ENCODE peak calls at places on chromosomes 5 and 9, in nine cellular contexts. B, G, A, P, D, W, N, U and R are unnamed samples.
A peak's percentile ranks its signal among the peaks of the same experiment; 100 is the strongest.

GRCh38 chr5:74035521-74035937 is 409.5 kb downstream of the ARHGEF28 start:
- DNase-seq in U (peak; percentile 69), N (peak; percentile 56), A (peak; percentile 80), D (peak; percentile 43), B (no peak), P (no peak), W (peak; percentile 46), G (peak; percentile 62), R (no peak)

GRCh38 chr5:160159991-160160826 is 41.0 kb upstream of the PWWP2A start:
- DNase-seq in N (no peak), G (peak; percentile 37), A (no peak), B (no peak), P (no peak), D (no peak), U (peak; percentile 19), W (peak; percentile 91), R (no peak)

GRCh38 chr9:133950206-133950915 is 41.8 kb downstream of the VAV2 start:
- DNase-seq in G (no peak), D (no peak), N (peak; percentile 16), W (no peak), B (no peak), P (peak; percentile 15), A (no peak), U (peak; percentile 49), R (no peak)

GRCh38 chr5:73286891-73287290 is 113.9 kb downstream of the TMEM174 start:
- DNase-seq in A (peak; percentile 42), B (no peak), G (no peak), W (no peak), N (no peak), P (no peak), U (peak; percentile 18), D (no peak), R (no peak)

GRCh38 chr5:95940758-95941682 is 20.6 kb downstream of the ELL2 start:
- DNase-seq in N (no peak), D (no peak), U (no peak), B (no peak), G (no peak), A (no peak), P (no peak), W (peak; percentile 37), R (no peak)

GRCh38 chr5:152505442-152506042 is 100.5 kb upstream of the NMUR2 start:
- DNase-seq in G (peak; percentile 82), U (peak; percentile 27), D (peak; percentile 24), N (peak; percentile 30), B (no peak), W (peak; percentile 56), P (peak; percentile 17), A (peak; percentile 45), R (no peak)

GRCh38 chr9:111926421-111926875 is 29.8 kb downstream of the UGCG start:
- DNase-seq in U (peak; percentile 70), A (no peak), G (no peak), B (peak; percentile 50), N (peak; percentile 74), P (no peak), D (no peak), W (no peak), R (no peak)

GRCh38 chr9:90970603-90971002 is 169.0 kb downstream of the SYK start:
- DNase-seq in P (no peak), N (no peak), A (no peak), U (peak; percentile 49), G (no peak), B (no peak), D (no peak), W (no peak), R (no peak)

GRCh38 chr5:9105851-9106250 is 440.0 kb downstream of the SEMA5A start:
- DNase-seq in D (no peak), G (no peak), U (peak; percentile 55), P (no peak), W (no peak), N (no peak), B (no peak), A (no peak), R (no peak)

GRCh38 chr5:132086277-132086794 is 12.7 kb downstream of the CSF2 start:
- DNase-seq in N (peak; percentile 93), U (peak; percentile 98), G (peak; percentile 63), A (peak; percentile 97), P (no peak), D (peak; percentile 93), B (no peak), W (no peak), R (no peak)

GRCh38 chr5:107925195-107925594 is 254.5 kb upstream of the EFNA5 start:
- DNase-seq in D (no peak), N (no peak), G (no peak), W (no peak), U (no peak), B (no peak), A (no peak), P (no peak), R (no peak)

GRCh38 chr9:93451762-93452709 is 551 bp downstream of the FAM120A start:
- DNase-seq in N (no peak), A (peak; percentile 32), G (peak; percentile 69), D (peak; percentile 18), P (peak; percentile 54), U (peak; percentile 33), B (no peak), W (peak; percentile 46), R (no peak)

GRCh38 chr9:124242331-124243194 is 15.2 kb upstream of the NEK6 start:
- DNase-seq in B (no peak), A (peak; percentile 39), D (no peak), U (peak; percentile 59), W (peak; percentile 59), G (peak; percentile 44), N (no peak), P (no peak), R (no peak)

DNA sequence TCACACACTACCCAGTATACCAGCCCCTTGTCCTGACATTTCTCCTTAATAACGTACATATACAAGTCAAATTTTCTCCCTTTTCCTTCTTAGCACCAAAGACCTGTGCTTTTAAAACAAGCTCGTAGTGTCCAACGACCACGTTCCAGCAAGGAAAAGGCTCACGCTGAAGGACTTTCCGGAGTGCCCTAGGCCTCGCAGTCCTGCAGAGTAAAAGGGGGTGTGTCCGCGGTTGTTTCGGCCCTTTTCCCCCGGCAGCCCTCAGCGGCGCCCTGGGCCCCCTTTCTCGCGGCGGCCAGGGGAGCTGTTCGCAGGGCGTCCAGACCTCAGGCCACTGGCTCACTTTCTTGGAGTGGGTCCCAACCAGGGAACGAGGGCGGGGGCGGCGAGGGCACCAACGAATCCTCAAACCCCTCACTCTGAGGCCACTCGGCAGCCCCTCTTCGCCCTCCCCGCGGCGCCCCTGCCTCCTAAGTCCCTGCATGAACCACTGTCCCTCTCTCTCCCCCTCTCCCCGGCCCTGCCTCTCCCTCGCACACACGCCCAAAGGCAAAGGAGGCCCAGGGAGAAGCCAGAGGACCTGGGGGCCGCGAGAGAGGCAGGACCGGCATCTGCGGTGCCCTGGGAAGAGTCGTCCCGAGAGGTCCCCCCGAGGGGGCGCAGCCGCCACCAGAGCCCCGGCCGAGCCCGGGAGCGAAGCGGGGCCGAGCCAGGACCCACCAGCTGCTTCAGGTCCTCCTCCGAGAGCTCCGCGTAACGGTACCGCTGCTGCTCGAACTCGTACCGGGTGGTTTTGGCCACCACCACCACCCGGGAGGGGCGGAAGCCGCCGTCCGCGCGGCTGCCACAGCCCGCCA is 718 bp downstream of the NADK2 start:
- DNase-seq in N (no peak), A (peak; percentile 59), U (peak; percentile 59), W (peak; percentile 69), D (peak; percentile 55), P (peak; percentile 61), G (peak; percentile 87), B (no peak), R (peak; percentile 87)
- TF ChIP-seq CTCF in N (no peak), A (no peak), U (no peak), W (no peak), D (no peak), P (no peak), G (no peak), B (peak; percentile 4), R (no peak)

DNA sequence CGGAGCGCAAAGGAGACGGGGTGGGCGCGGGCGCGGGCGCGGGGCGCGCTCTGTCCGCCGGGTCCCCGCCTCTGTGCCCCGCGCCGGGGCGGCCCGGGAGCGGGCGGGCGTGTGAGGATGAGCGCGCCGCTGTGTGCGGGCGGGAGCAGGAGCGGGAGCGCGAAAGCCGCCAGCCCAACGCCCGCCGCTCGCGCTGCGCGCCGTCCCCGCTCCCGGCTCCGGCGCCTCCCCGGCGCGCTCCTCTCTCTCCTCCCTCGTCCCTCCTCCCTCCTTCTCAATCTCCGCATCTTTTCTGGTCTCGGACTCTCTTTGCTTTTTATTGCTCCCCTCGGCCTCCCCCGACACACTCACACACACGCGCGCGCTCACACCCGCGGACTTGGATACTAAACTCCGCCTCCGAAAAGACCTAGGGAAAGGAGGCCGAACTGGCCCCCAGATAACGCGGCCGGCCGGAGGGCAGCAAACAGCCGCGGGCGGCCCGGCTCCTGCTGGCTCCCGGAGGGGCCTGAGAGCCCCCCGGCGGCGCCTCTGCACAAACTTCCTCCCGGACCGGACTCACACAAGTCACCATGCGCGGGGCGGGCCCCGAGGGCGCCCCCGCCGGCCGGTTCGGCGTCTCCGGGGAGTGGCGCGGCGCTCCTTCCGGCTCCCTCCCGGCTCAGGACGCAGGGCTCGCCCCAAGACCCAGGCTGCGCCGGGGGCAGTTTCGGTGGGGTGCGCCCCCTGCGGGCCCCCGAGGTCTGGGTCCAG is at the start of gene FIBCD1:
- DNase-seq in U (peak; percentile 34), N (no peak), G (peak; percentile 47), A (peak; percentile 36), D (no peak), W (peak; percentile 72), B (no peak), P (no peak), R (no peak)
- TF ChIP-seq CTCF in U (peak; percentile 38), N (peak; percentile 42), G (peak; percentile 26), A (no peak), D (peak; percentile 73), W (peak; percentile 61), B (peak; percentile 19), P (no peak), R (peak; percentile 38)

DNA sequence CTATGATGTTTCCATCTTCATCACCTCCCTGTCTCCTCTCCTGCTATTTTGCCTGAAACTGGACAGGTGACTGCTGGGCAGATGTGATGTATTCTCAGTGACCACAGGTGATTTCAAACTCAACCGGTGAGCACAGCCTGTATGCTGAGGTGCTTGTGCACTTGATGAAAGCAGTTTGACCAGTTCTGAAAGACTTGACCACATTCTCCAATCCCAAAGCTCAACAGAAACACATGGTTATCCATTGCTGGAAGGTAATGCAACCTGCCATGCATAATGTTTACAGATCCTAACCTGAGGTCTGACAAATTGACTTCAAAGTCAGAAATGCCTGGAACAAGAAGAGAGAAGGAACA is 205.1 kb downstream of the FSTL4 start:
- DNase-seq in B (no peak), G (no peak), U (no peak), D (no peak), W (no peak), N (no peak), P (no peak), A (no peak), R (no peak)
- TF ChIP-seq CTCF in B (no peak), G (no peak), U (no peak), D (no peak), W (no peak), N (no peak), P (no peak), A (no peak), R (no peak)

DNA sequence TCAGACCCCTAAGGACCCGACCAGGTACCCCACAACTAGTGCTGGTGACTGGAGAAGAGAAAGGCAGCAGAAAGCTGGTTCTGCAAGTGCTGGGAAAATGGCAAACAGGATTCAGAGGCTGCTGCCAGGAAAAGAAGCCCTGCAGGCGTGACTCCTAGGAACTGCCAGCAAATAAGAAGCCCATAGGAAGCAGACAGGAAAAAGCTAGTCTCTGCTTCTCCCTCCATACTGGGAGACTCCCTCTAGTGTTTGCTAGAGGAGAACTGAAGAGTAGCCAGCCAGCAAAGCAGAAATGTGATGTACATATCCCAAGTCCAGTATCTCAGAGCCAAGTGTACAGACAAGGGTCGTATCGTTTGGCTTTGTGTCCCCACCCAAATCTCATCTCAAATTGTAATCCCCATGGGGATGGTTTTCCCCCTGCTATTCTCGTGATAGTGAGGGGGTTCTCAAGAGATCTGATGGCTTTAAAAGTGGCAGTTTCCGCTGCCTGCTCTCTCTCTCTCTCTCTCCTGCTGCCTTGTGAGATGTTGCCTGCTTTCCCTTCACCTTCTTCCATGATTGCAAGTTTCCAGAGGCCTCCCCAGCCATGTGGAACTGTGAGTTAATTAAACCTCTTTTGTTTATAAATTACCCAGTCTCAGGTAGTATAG is 38.1 kb upstream of the TUSC1 start:
- DNase-seq in U (peak; percentile 74), A (peak; percentile 90), P (peak; percentile 45), W (peak; percentile 79), D (peak; percentile 7), N (peak; percentile 2), G (peak; percentile 80), B (peak; percentile 12), R (no peak)
- TF ChIP-seq CTCF in U (peak; percentile 61), A (peak; percentile 88), P (peak; percentile 30), W (peak; percentile 75), D (peak; percentile 48), N (peak; percentile 27), G (peak; percentile 61), B (peak; percentile 71), R (peak; percentile 60)